ENCODE peak calls at places on chromosomes 2 and 18, in nine cellular contexts. One of them, this sample, is unnamed.
A peak's percentile ranks its signal among the peaks of the same experiment; 100 is the strongest.

GRCh38 chr18:58051765-58052460 is 7.9 kb downstream of the NEDD4L start:
- DNase-seq in CD8-positive, alpha-beta T cell: no peak
- DNase-seq in neuronal stem cell: no peak
- DNase-seq in gastrocnemius medialis: no peak
- DNase-seq in transverse colon: no peak
- DNase-seq in A549: peak; percentile 25
- DNase-seq in NT2/D1: no peak
- DNase-seq in effector memory CD4-positive, alpha-beta T cell: no peak
- DNase-seq in suprapubic skin: no peak
- DNase-seq in this sample: no peak

GRCh38 chr2:16075045-16076012 is 135.0 kb downstream of the MYCN start:
- DNase-seq in CD8-positive, alpha-beta T cell: no peak
- DNase-seq in neuronal stem cell: no peak
- DNase-seq in gastrocnemius medialis: no peak
- DNase-seq in transverse colon: no peak
- DNase-seq in A549: no peak
- DNase-seq in NT2/D1: no peak
- DNase-seq in effector memory CD4-positive, alpha-beta T cell: no peak
- DNase-seq in suprapubic skin: no peak
- DNase-seq in this sample: no peak

GRCh38 chr2:120818441-120818920 is 82.8 kb downstream of the GLI2 start:
- DNase-seq in CD8-positive, alpha-beta T cell: no peak
- DNase-seq in neuronal stem cell: no peak
- DNase-seq in gastrocnemius medialis: no peak
- DNase-seq in transverse colon: peak; percentile 53
- DNase-seq in A549: peak; percentile 31
- DNase-seq in NT2/D1: no peak
- DNase-seq in effector memory CD4-positive, alpha-beta T cell: no peak
- DNase-seq in suprapubic skin: no peak
- DNase-seq in this sample: peak; percentile 57

GRCh38 chr2:68282814-68283812 is 30.8 kb upstream of the PPP3R1 start:
- DNase-seq in CD8-positive, alpha-beta T cell: no peak
- DNase-seq in neuronal stem cell: no peak
- DNase-seq in gastrocnemius medialis: no peak
- DNase-seq in transverse colon: no peak
- DNase-seq in A549: peak; percentile 70
- DNase-seq in NT2/D1: peak; percentile 8
- DNase-seq in effector memory CD4-positive, alpha-beta T cell: peak; percentile 11
- DNase-seq in suprapubic skin: no peak
- DNase-seq in this sample: no peak

GRCh38 chr2:18841248-18842150 is 252.1 kb upstream of the NT5C1B start:
- DNase-seq in CD8-positive, alpha-beta T cell: no peak
- DNase-seq in neuronal stem cell: no peak
- DNase-seq in gastrocnemius medialis: no peak
- DNase-seq in transverse colon: no peak
- DNase-seq in A549: no peak
- DNase-seq in NT2/D1: no peak
- DNase-seq in effector memory CD4-positive, alpha-beta T cell: no peak
- DNase-seq in suprapubic skin: no peak
- DNase-seq in this sample: no peak

GRCh38 chr2:69947078-69947801 is 14.2 kb downstream of the ASPRV1 start:
- DNase-seq in CD8-positive, alpha-beta T cell: no peak
- DNase-seq in neuronal stem cell: no peak
- DNase-seq in gastrocnemius medialis: no peak
- DNase-seq in transverse colon: no peak
- DNase-seq in A549: no peak
- DNase-seq in NT2/D1: no peak
- DNase-seq in effector memory CD4-positive, alpha-beta T cell: no peak
- DNase-seq in suprapubic skin: no peak
- DNase-seq in this sample: no peak

GRCh38 chr2:124325667-124326425 is 300.8 kb downstream of the CNTNAP5 start:
- DNase-seq in CD8-positive, alpha-beta T cell: no peak
- DNase-seq in neuronal stem cell: no peak
- DNase-seq in gastrocnemius medialis: no peak
- DNase-seq in transverse colon: no peak
- DNase-seq in A549: no peak
- DNase-seq in NT2/D1: no peak
- DNase-seq in effector memory CD4-positive, alpha-beta T cell: no peak
- DNase-seq in suprapubic skin: no peak
- DNase-seq in this sample: no peak

GRCh38 chr2:200445284-200445683 is 64.6 kb downstream of the KCTD18 start:
- DNase-seq in CD8-positive, alpha-beta T cell: no peak
- DNase-seq in neuronal stem cell: no peak
- DNase-seq in gastrocnemius medialis: no peak
- DNase-seq in transverse colon: no peak
- DNase-seq in A549: no peak
- DNase-seq in NT2/D1: no peak
- DNase-seq in effector memory CD4-positive, alpha-beta T cell: no peak
- DNase-seq in suprapubic skin: no peak
- DNase-seq in this sample: no peak

GRCh38 chr18:8525692-8526091 is 83.5 kb upstream of the RAB12 start:
- DNase-seq in CD8-positive, alpha-beta T cell: no peak
- DNase-seq in neuronal stem cell: peak; percentile 5
- DNase-seq in gastrocnemius medialis: no peak
- DNase-seq in transverse colon: no peak
- DNase-seq in A549: no peak
- DNase-seq in NT2/D1: no peak
- DNase-seq in effector memory CD4-positive, alpha-beta T cell: no peak
- DNase-seq in suprapubic skin: no peak
- DNase-seq in this sample: no peak

GRCh38 chr2:173982918-173983317 is 17.7 kb upstream of the SP3 start:
- DNase-seq in CD8-positive, alpha-beta T cell: no peak
- DNase-seq in neuronal stem cell: no peak
- DNase-seq in gastrocnemius medialis: no peak
- DNase-seq in transverse colon: no peak
- DNase-seq in A549: no peak
- DNase-seq in NT2/D1: no peak
- DNase-seq in effector memory CD4-positive, alpha-beta T cell: no peak
- DNase-seq in suprapubic skin: no peak
- DNase-seq in this sample: peak; percentile 59

DNA sequence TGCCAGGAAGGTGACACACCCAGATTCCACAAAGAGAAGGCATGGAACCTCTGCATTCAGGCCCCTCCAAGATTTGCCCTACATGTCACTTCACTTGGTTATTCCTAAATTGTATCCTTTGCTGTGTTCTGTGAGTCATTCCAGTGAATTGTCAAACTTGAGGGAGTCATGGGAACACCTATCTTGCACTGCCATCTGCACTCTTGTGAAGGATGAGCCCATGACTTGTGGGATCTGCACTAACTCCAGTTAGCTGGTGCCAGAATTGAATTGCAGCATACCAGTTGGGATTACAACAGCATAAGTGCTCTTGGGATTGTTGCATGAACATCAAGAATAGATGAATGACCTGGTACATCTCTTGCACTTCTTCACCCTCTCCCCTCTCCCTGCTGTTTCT is 1288.1 kb upstream of the ZEB2 start:
- DNase-seq in CD8-positive, alpha-beta T cell: no peak
- DNase-seq in neuronal stem cell: no peak
- DNase-seq in gastrocnemius medialis: no peak
- DNase-seq in transverse colon: no peak
- DNase-seq in A549: no peak
- DNase-seq in NT2/D1: no peak
- DNase-seq in effector memory CD4-positive, alpha-beta T cell: no peak
- DNase-seq in suprapubic skin: no peak
- DNase-seq in this sample: no peak
- H3K4me1 ChIP-seq in CD8-positive, alpha-beta T cell: no peaks in the 10 kb centered on the region
- H3K4me1 ChIP-seq in neuronal stem cell: no peaks in the 10 kb centered on the region
- H3K4me1 ChIP-seq in gastrocnemius medialis: no peaks in the 10 kb centered on the region
- H3K4me1 ChIP-seq in transverse colon: no peaks in the 10 kb centered on the region
- H3K4me1 ChIP-seq in A549: no peaks in the 10 kb centered on the region
- H3K4me1 ChIP-seq in NT2/D1: no peaks in the 10 kb centered on the region
- H3K4me1 ChIP-seq in effector memory CD4-positive, alpha-beta T cell: no peaks in the 10 kb centered on the region
- H3K4me1 ChIP-seq in suprapubic skin: no peaks in the 10 kb centered on the region
- H3K4me1 ChIP-seq in this sample: no peaks in the 10 kb centered on the region

DNA sequence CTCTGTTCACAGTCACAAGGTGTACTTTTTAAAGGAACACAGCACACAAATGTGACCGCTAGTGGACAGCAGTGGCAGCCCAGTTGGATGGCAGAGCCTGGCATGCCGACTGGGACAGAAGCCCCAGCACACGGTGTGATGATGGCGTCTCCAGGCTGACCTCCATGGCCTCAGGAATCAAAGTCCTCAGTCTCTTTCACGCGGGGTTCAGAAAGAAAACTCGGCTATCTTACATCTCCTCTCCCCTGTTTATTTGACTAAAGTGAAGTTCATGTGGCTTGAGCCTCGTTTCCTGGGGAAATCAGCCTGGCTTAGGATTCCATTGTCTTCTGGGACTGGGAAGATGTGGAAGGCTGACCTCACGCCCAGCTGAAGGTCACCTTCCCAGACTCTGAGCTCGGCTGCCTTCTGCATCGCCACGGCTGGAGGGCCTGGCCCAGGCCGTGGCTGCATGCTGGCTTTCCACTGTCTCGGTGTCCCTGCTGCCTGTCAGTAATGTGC is 56.1 kb downstream of the ASAP2 start:
- DNase-seq in CD8-positive, alpha-beta T cell: no peak
- DNase-seq in neuronal stem cell: no peak
- DNase-seq in gastrocnemius medialis: no peak
- DNase-seq in transverse colon: no peak
- DNase-seq in A549: no peak
- DNase-seq in NT2/D1: no peak
- DNase-seq in effector memory CD4-positive, alpha-beta T cell: no peak
- DNase-seq in suprapubic skin: no peak
- DNase-seq in this sample: no peak
- H3K4me1 ChIP-seq in CD8-positive, alpha-beta T cell: no peaks in the 10 kb centered on the region
- H3K4me1 ChIP-seq in neuronal stem cell: peaks cover 21% of the 10 kb centered on the region
- H3K4me1 ChIP-seq in gastrocnemius medialis: peaks cover 50% of the 10 kb centered on the region
- H3K4me1 ChIP-seq in transverse colon: peaks cover 68% of the 10 kb centered on the region
- H3K4me1 ChIP-seq in A549: peaks cover 22% of the 10 kb centered on the region
- H3K4me1 ChIP-seq in NT2/D1: peaks cover 11% of the 10 kb centered on the region
- H3K4me1 ChIP-seq in effector memory CD4-positive, alpha-beta T cell: no peaks in the 10 kb centered on the region
- H3K4me1 ChIP-seq in suprapubic skin: peaks cover 66% of the 10 kb centered on the region
- H3K4me1 ChIP-seq in this sample: peaks cover 46% of the 10 kb centered on the region

DNA sequence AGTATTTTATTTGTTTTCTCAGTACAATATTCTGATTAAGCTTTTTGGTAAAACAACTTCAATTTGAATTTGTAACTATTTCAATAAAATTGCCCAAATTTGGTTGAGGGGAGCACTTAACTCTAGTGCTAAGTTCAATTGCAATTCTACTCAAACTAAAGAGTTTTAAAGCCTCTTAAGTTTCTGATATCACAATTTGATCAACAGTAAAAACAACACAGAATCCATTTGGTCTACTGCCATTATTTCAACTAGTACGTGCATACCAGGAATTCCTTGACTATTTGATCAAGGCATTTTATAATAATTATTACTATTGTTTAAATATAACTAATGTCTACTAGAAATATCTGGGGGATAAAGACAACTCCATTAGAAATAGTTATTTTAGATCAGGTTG is 150.9 kb downstream of the ROCK1 start:
- DNase-seq in CD8-positive, alpha-beta T cell: no peak
- DNase-seq in neuronal stem cell: no peak
- DNase-seq in gastrocnemius medialis: no peak
- DNase-seq in transverse colon: no peak
- DNase-seq in A549: no peak
- DNase-seq in NT2/D1: no peak
- DNase-seq in effector memory CD4-positive, alpha-beta T cell: no peak
- DNase-seq in suprapubic skin: no peak
- DNase-seq in this sample: no peak
- H3K4me1 ChIP-seq in CD8-positive, alpha-beta T cell: no peaks in the 10 kb centered on the region
- H3K4me1 ChIP-seq in neuronal stem cell: no peaks in the 10 kb centered on the region
- H3K4me1 ChIP-seq in gastrocnemius medialis: no peaks in the 10 kb centered on the region
- H3K4me1 ChIP-seq in transverse colon: no peaks in the 10 kb centered on the region
- H3K4me1 ChIP-seq in A549: no peaks in the 10 kb centered on the region
- H3K4me1 ChIP-seq in NT2/D1: no peaks in the 10 kb centered on the region
- H3K4me1 ChIP-seq in effector memory CD4-positive, alpha-beta T cell: no peaks in the 10 kb centered on the region
- H3K4me1 ChIP-seq in suprapubic skin: no peaks in the 10 kb centered on the region
- H3K4me1 ChIP-seq in this sample: no peaks in the 10 kb centered on the region

DNA sequence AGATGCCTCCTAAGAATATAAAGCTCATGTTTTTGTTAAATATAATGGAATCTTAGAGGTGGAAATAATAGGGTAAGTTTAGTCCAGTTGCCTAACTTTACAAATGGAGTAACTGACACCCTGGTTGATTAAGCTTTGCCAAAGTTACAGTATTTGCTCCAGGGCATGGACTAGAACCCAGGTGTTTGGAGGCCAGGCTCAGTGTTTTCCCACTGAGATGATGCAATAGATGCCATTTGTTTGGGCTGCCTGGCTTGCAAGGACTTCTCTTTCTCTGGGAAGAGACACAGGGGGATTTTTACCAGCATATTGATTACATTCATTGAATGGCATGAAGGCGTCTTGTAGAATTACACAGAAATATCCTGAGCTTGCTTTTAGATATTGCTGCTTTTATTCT is 397.8 kb downstream of the SLC4A3 start:
- DNase-seq in CD8-positive, alpha-beta T cell: no peak
- DNase-seq in neuronal stem cell: no peak
- DNase-seq in gastrocnemius medialis: no peak
- DNase-seq in transverse colon: no peak
- DNase-seq in A549: no peak
- DNase-seq in NT2/D1: no peak
- DNase-seq in effector memory CD4-positive, alpha-beta T cell: no peak
- DNase-seq in suprapubic skin: no peak
- DNase-seq in this sample: no peak
- H3K4me1 ChIP-seq in CD8-positive, alpha-beta T cell: no peaks in the 10 kb centered on the region
- H3K4me1 ChIP-seq in neuronal stem cell: no peaks in the 10 kb centered on the region
- H3K4me1 ChIP-seq in gastrocnemius medialis: no peaks in the 10 kb centered on the region
- H3K4me1 ChIP-seq in transverse colon: no peaks in the 10 kb centered on the region
- H3K4me1 ChIP-seq in A549: no peaks in the 10 kb centered on the region
- H3K4me1 ChIP-seq in NT2/D1: no peaks in the 10 kb centered on the region
- H3K4me1 ChIP-seq in effector memory CD4-positive, alpha-beta T cell: no peaks in the 10 kb centered on the region
- H3K4me1 ChIP-seq in suprapubic skin: no peaks in the 10 kb centered on the region
- H3K4me1 ChIP-seq in this sample: no peaks in the 10 kb centered on the region

This sample was measured in uterus.